ENCODE peak calls at places on chromosomes 7 and 10, in five cellular contexts. P is cardiac fibroblast, J is neural crest cell, V is nephron progenitor cell, A is foreskin fibroblast. D is an unnamed sample.

GRCh38 chr10:10591682-10592412 is 425.8 kb upstream of the CELF2 start:
- DNase-seq in P (no peak), V (no peak), J (no peak), A (peak), D (no peak)

GRCh38 chr10:102065561-102066420 is 642 bp downstream of the HPS6 start:
- DNase-seq in J (peak), P (peak), V (peak), A (peak), D (no peak)

GRCh38 chr7:36075561-36075960 is 77.5 kb upstream of the EEPD1 start:
- DNase-seq in P (no peak), A (no peak), V (no peak), J (no peak), D (no peak)

GRCh38 chr7:100590077-100590737 is 4.1 kb downstream of the FBXO24 start:
- DNase-seq in P (peak), V (no peak), A (peak), J (no peak), D (no peak)

GRCh38 chr7:150357771-150358427 is 10.7 kb upstream of the REPIN1 start:
- DNase-seq in V (no peak), J (no peak), A (no peak), P (no peak), D (no peak)

GRCh38 chr7:150586068-150586777 is 19.0 kb downstream of the GIMAP4 start:
- DNase-seq in A (no peak), V (no peak), P (no peak), J (no peak), D (no peak)

GRCh38 chr10:8071006-8071405 is 16.5 kb downstream of the GATA3 start:
- DNase-seq in J (no peak), V (no peak), A (no peak), P (no peak), D (no peak)

GRCh38 chr10:17851611-17852010 is 42.5 kb downstream of the MRC1 start:
- DNase-seq in A (peak), P (no peak), V (no peak), J (no peak), D (no peak)

GRCh38 chr10:88064608-88065383 is 201.4 kb downstream of the PTEN start:
- DNase-seq in A (peak), P (peak), V (no peak), J (no peak), D (peak)

GRCh38 chr10:76111404-76111803 is 680.0 kb downstream of the LRMDA start:
- DNase-seq in P (no peak), J (no peak), V (no peak), A (no peak), D (no peak)

GRCh38 chr10:93757766-93758509 is at the start of gene LGI1:
- DNase-seq in J (no peak), A (no peak), P (peak), V (no peak), D (no peak)

GRCh38 chr7:1852781-1853618 is 182.9 kb downstream of the ELFN1 start:
- DNase-seq in J (no peak), P (no peak), V (peak), A (peak), D (no peak)

GRCh38 chr10:52956451-52956850 is 183.9 kb upstream of the MBL2 start:
- DNase-seq in P (no peak), A (no peak), V (no peak), J (no peak), D (no peak)

GRCh38 chr10:80501381-80501912 is 36.3 kb upstream of the SH2D4B start:
- DNase-seq in A (no peak), J (no peak), V (no peak), P (peak), D (no peak)

GRCh38 chr10:118408145-118408544 is 66.0 kb upstream of the FAM204A start:
- DNase-seq in V (no peak), J (no peak), P (no peak), A (no peak), D (no peak)

GRCh38 chr10:131206136-131206995 is 105.2 kb downstream of the TCERG1L start:
- DNase-seq in J (no peak), P (no peak), A (no peak), V (no peak), D (no peak)

GRCh38 chr7:107721286-107721685 is 22.7 kb upstream of the CBLL1 start:
- DNase-seq in V (no peak), A (no peak), P (no peak), J (no peak), D (no peak)

GRCh38 chr7:22444181-22444966 is 55.6 kb downstream of the STEAP1B start:
- DNase-seq in P (peak), A (peak), V (no peak), J (no peak), D (no peak)

GRCh38 chr7:84578825-84579224 is 384.2 kb upstream of the SEMA3A start:
- DNase-seq in P (no peak), V (no peak), A (no peak), J (no peak), D (no peak)

GRCh38 chr7:90574136-90574819 is 21.8 kb upstream of the CDK14 start:
- DNase-seq in V (no peak), P (no peak), A (no peak), J (no peak), D (no peak)

GRCh38 chr7:109094-109493 is 83.3 kb upstream of the FAM20C start:
- DNase-seq in A (no peak), J (no peak), P (no peak), V (no peak), D (no peak)

GRCh38 chr10:44377651-44378310 is 7.1 kb downstream of the CXCL12 start:
- DNase-seq in P (no peak), V (no peak), A (no peak), J (no peak), D (no peak)

GRCh38 chr10:22823109-22823508 is 104.7 kb upstream of the ARMC3 start:
- DNase-seq in P (peak), J (no peak), A (peak), V (no peak), D (no peak)

GRCh38 chr7:113263749-113264148 is 145.4 kb upstream of the SMIM30 start:
- DNase-seq in A (no peak), J (no peak), P (no peak), V (no peak), D (no peak)

GRCh38 chr7:96701258-96701657 is 8.4 kb downstream of the SEM1 start:
- DNase-seq in P (no peak), J (peak), A (no peak), V (no peak), D (no peak)

GRCh38 chr10:93593749-93594148 is 7.3 kb downstream of the RBP4 start:
- DNase-seq in P (no peak), J (no peak), V (no peak), A (no peak), D (no peak)

GRCh38 chr10:57830877-57831535 is 436.7 kb downstream of the IPMK start:
- DNase-seq in J (no peak), A (no peak), P (no peak), V (no peak), D (no peak)

GRCh38 chr10:124849111-124849773 is 47.6 kb downstream of the ABRAXAS2 start:
- DNase-seq in A (no peak), P (no peak), J (no peak), V (no peak), D (no peak)

GRCh38 chr7:14973712-14974428 is 71.3 kb upstream of the DGKB start:
- DNase-seq in J (no peak), V (no peak), P (peak), A (no peak), D (no peak)

GRCh38 chr10:101136708-101137121 is 5.6 kb downstream of the TLX1 start:
- DNase-seq in A (no peak), P (no peak), J (no peak), V (no peak), D (no peak)

GRCh38 chr10:119281581-119282071 is 74.3 kb downstream of the GRK5 start:
- DNase-seq in V (no peak), A (peak), J (no peak), P (peak), D (no peak)

GRCh38 chr10:77313066-77313750 is 324.4 kb downstream of the KCNMA1 start:
- DNase-seq in A (peak), J (no peak), V (no peak), P (peak), D (no peak)

GRCh38 chr7:73528204-73528603 is 6.1 kb upstream of the BAZ1B start:
- DNase-seq in P (peak), J (no peak), V (no peak), A (no peak), D (no peak)

GRCh38 chr10:124495725-124496124 is 34.1 kb downstream of the LHPP start:
- DNase-seq in V (no peak), A (no peak), J (no peak), P (no peak), D (no peak)

GRCh38 chr7:131224996-131225395 is 102.7 kb upstream of the MKLN1 start:
- DNase-seq in V (no peak), A (peak), J (no peak), P (no peak), D (no peak)

GRCh38 chr7:131221061-131221460 is 106.6 kb upstream of the MKLN1 start:
- DNase-seq in A (no peak), J (no peak), P (no peak), V (no peak), D (no peak)

GRCh38 chr7:131219277-131220041 is 108.2 kb upstream of the MKLN1 start:
- DNase-seq in A (no peak), V (no peak), J (no peak), P (peak), D (peak)

GRCh38 chr7:131223151-131223550 is 104.5 kb upstream of the MKLN1 start:
- DNase-seq in J (no peak), A (no peak), P (no peak), V (no peak), D (no peak)

DNA sequence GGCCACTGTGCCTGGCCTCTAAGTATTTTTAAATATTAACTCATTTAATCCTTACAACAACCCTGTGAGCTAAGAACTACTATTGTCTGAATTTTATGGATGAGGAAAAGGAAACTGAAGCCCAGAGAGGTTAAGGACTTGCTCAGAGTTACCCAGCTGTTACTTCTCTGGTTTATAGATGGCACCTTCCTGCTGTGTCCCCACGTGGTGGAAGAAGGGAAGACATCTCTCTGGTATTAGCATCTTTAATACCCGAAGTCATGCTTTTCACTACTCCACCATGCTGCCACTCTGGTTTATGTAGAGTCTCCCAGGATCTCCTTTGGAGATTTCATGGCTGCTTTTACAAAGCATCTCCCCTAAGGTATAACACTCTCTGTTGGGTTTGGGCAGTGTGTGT is 105.5 kb upstream of the MKLN1 start:
- DNase-seq in V (no peak), A (no peak), P (no peak), J (no peak), D (no peak)
- TF ChIP-seq CTCF in V (no peak), A (no peak), P (no peak), J (no peak), D (no peak)

DNA sequence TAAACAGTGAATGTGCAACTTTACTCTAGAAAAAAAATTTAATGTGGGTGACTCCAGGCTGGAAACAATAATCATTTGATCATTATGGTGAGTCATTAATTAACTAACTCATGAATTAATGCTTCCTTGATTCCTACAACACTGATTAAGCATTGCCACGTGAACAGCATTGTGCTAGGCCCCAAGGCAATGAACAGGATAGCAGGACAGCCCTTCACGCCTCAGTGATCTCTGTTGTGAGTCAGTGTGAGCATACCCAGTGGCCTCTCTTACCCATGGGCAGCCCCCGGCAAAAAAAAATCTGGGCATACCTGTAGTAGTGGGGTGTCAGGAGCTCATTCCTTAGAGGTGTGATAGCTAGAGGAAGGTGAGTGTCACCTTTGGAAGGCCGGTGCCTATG is 76.0 kb downstream of the DENND2A start:
- DNase-seq in P (no peak), V (peak), A (peak), J (no peak), D (no peak)
- TF ChIP-seq CTCF in P (no peak), V (no peak), A (no peak), J (no peak), D (no peak)

GRCh38 chr10:132252412-132252811 is 55.3 kb downstream of the STK32C start:
- DNase-seq in V (no peak), A (no peak), P (no peak), J (no peak), D (no peak)
- TF ChIP-seq CTCF in V (no peak), A (no peak), P (no peak), J (no peak), D (no peak)

GRCh38 chr10:33337335-33337854 is 2.9 kb upstream of the NRP1 start:
- DNase-seq in A (peak), P (peak), V (peak), J (peak), D (no peak)
- TF ChIP-seq CTCF in A (no peak), P (peak), V (no peak), J (peak), D (no peak)

GRCh38 chr10:34638405-34639054 is 176.6 kb downstream of the PARD3 start:
- DNase-seq in V (peak), A (peak), J (peak), P (peak), D (peak)
- TF ChIP-seq CTCF in V (peak), A (peak), J (peak), P (peak), D (peak)

GRCh38 chr7:45863715-45864114 is 9.2 kb downstream of the CCDC201 start:
- DNase-seq in P (no peak), A (no peak), J (no peak), V (no peak), D (no peak)
- TF ChIP-seq CTCF in P (peak), A (peak), J (peak), V (no peak), D (no peak)

DNA sequence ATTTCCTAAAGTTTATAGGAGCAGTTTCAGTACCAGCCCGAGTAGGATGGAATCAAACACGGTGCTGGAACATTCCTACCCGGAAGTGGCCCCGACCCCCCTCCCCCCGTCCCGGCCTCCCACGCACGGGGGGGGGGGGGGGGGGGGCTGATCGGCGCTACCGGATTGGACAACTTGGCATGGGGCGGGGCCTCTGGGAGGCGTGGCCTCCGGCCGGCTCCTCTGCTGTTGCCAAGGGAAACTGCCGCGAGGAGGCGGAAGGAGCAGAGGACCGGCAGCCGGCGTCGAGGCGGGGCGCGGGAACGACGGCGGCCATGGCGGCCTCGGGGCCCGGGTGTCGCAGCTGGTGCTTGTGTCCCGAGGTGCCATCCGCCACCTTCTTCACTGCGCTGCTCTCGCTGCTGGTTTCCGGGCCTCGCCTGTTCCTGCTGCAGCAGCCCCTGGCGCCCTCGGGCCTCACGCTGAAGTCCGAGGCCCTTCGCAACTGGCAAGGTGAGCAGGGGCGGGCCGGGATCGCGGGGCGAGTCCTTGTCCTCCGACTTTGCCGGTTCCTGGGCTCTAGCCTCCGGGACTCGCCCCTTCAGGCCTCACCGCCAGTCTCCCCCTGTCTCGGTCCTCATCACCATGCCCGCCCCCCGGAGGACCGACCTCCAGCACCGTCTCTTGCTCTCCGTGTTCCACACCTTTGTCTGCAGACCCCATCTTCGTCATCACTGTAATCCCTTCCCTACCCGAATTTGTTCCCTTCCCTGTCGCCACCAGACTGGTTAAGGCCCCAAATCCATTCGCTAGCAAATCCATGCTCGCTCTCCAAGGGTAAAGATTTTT is at the start of gene RHBDD2:
- DNase-seq in A (peak), P (peak), J (peak), V (peak), D (peak)
- TF ChIP-seq CTCF in A (no peak), P (peak), J (no peak), V (no peak), D (no peak)

GRCh38 chr7:135078051-135078450 is 69.8 kb upstream of the TMEM140 start:
- DNase-seq in P (no peak), V (no peak), A (no peak), J (no peak), D (no peak)
- TF ChIP-seq CTCF in P (no peak), V (no peak), A (no peak), J (no peak), D (no peak)

D was measured in GM20000.